ENCODE peak calls at places on chromosomes 4 and X, in four cellular contexts. V is tibial nerve, K is thoracic aorta, D is neural progenitor cell. N is an unnamed sample.

GRCh38 chr4:177190995-177191568 is 118.6 kb upstream of the NEIL3 start:
- DNase-seq in K (no peak), V (no peak), D (no peak), N (no peak)

GRCh38 chr4:28686618-28687017 is 1826.0 kb downstream of the STIM2 start:
- DNase-seq in K (no peak), V (no peak), D (peak), N (no peak)

GRCh38 chrX:155242300-155242699 is 22.0 kb downstream of the RAB39B start:
- DNase-seq in D (peak), V (no peak), K (no peak), N (no peak)

GRCh38 chr4:62023633-62024032 is 823.5 kb downstream of the ADGRL3 start:
- DNase-seq in K (no peak), D (no peak), V (no peak), N (no peak)

GRCh38 chr4:98828801-98829200 is 100.1 kb downstream of the EIF4E start:
- DNase-seq in V (no peak), D (peak), K (no peak), N (no peak)

GRCh38 chrX:46268429-46268828 is 276.8 kb downstream of the ZNF674 start:
- DNase-seq in K (no peak), D (no peak), V (no peak), N (peak)

GRCh38 chr4:8608714-8609391 is 16.3 kb downstream of the CPZ start:
- DNase-seq in D (no peak), K (no peak), V (no peak), N (no peak)

GRCh38 chr4:5707366-5708133 is 809 bp downstream of the EVC2 start:
- DNase-seq in D (no peak), K (no peak), V (no peak), N (no peak)

GRCh38 chr4:177404342-177404741 is 37.9 kb downstream of the AGA start:
- DNase-seq in D (no peak), K (no peak), V (no peak), N (no peak)

GRCh38 chr4:188989371-188989770 is 850.1 kb downstream of the TRIML1 start:
- DNase-seq in K (no peak), D (no peak), V (no peak), N (peak)

GRCh38 chr4:139018501-139018900 is 2.9 kb downstream of the NOCT start:
- DNase-seq in V (no peak), D (no peak), K (no peak), N (no peak)

GRCh38 chr4:119735136-119735770 is 106.6 kb upstream of the PDE5A start:
- DNase-seq in V (no peak), K (no peak), D (no peak), N (no peak)

GRCh38 chrX:69615779-69616519 is at the start of gene EDA:
- DNase-seq in V (peak), K (peak), D (peak), N (peak)

GRCh38 chr4:170671171-170671570 is 581.4 kb upstream of the AADAT start:
- DNase-seq in D (no peak), K (no peak), V (no peak), N (no peak)

GRCh38 chr4:73872331-73873108 is 3.3 kb downstream of the CXCL1 start:
- DNase-seq in D (no peak), K (no peak), V (no peak), N (no peak)

GRCh38 chr4:87005690-87006461 is 71.1 kb downstream of the AFF1 start:
- DNase-seq in K (no peak), D (peak), V (no peak), N (no peak)

GRCh38 chr4:125346616-125347015 is 31.9 kb downstream of the FAT4 start:
- DNase-seq in V (no peak), D (peak), K (no peak), N (no peak)

GRCh38 chrX:40083120-40083978 is 14.4 kb downstream of the BCOR start:
- DNase-seq in V (no peak), D (peak), K (no peak), N (no peak)

GRCh38 chrX:44542567-44543325 is at the start of gene FUNDC1:
- DNase-seq in V (peak), K (peak), D (peak), N (peak)

GRCh38 chrX:46666831-46667230 is 92.1 kb downstream of the SLC9A7 start:
- DNase-seq in D (no peak), K (no peak), V (no peak), N (no peak)

GRCh38 chrX:151789179-151789800 is 54.7 kb downstream of the CNGA2 start:
- DNase-seq in D (no peak), K (peak), V (peak), N (no peak)

GRCh38 chrX:46433892-46434291 is 111.3 kb downstream of the ZNF674 start:
- DNase-seq in K (no peak), D (no peak), V (no peak), N (no peak)

GRCh38 chr4:105061136-105061696 is 85.5 kb upstream of the TET2 start:
- DNase-seq in K (no peak), V (no peak), D (peak), N (peak)

GRCh38 chrX:15737188-15737956 is 698 bp upstream of the CA5B start:
- DNase-seq in V (no peak), K (no peak), D (no peak), N (no peak)

GRCh38 chrX:29431895-29432294 is 783.5 kb upstream of the MAGEB2 start:
- DNase-seq in K (no peak), V (no peak), D (no peak), N (peak)

GRCh38 chr4:79964020-79964714 is 108.9 kb downstream of the ANTXR2 start:
- DNase-seq in V (no peak), K (no peak), D (no peak), N (no peak)

GRCh38 chr4:184205243-184205642 is 12.4 kb downstream of the ENPP6 start:
- DNase-seq in K (no peak), V (no peak), D (no peak), N (no peak)

GRCh38 chrX:71910526-71911022 is at the start of gene NHSL2:
- DNase-seq in V (no peak), K (no peak), D (peak), N (no peak)

GRCh38 chrX:10697552-10697951 is 77.2 kb upstream of the MID1 start:
- DNase-seq in V (no peak), K (no peak), D (no peak), N (no peak)

GRCh38 chr4:74543983-74544382 is 99.0 kb downstream of the AREG start:
- DNase-seq in D (no peak), V (no peak), K (no peak), N (no peak)

GRCh38 chr4:16123356-16124084 is 39.7 kb upstream of the PROM1 start:
- DNase-seq in K (no peak), D (peak), V (no peak), N (no peak)

GRCh38 chrX:110428144-110428543 is 69.5 kb downstream of the RTL9 start:
- DNase-seq in D (no peak), V (no peak), K (no peak), N (no peak)

GRCh38 chrX:116806288-116806802 is 343.6 kb upstream of the CT83 start:
- DNase-seq in K (no peak), V (no peak), D (no peak), N (no peak)

GRCh38 chr4:16079046-16079445 is 4.8 kb downstream of the PROM1 start:
- DNase-seq in V (no peak), K (no peak), D (no peak), N (no peak)

GRCh38 chr4:1053080-1053661 is 41.7 kb downstream of the FGFRL1 start:
- DNase-seq in K (no peak), D (peak), V (no peak), N (no peak)

GRCh38 chr4:140130677-140131076 is 23.3 kb downstream of the MAML3 start:
- DNase-seq in V (no peak), K (no peak), D (no peak), N (peak)
- H3K27ac ChIP-seq in V (no peak), K (no peak), D (no peak), N (peak)

GRCh38 chr4:140047017-140047640 is 106.9 kb downstream of the MAML3 start:
- DNase-seq in V (no peak), D (peak), K (peak), N (peak)
- H3K27ac ChIP-seq in V (no peak), D (peak), K (peak), N (peak)

GRCh38 chr4:54543088-54543795 is 114.5 kb upstream of the KIT start:
- DNase-seq in D (no peak), K (no peak), V (no peak), N (peak)

GRCh38 chr4:54542540-54543041 is 115.2 kb upstream of the KIT start:
- DNase-seq in V (no peak), K (no peak), D (peak), N (no peak)

GRCh38 chr4:54540931-54541330 is 116.8 kb upstream of the KIT start:
- DNase-seq in D (no peak), V (no peak), K (no peak), N (no peak)

GRCh38 chr4:54542119-54542438 is 115.7 kb upstream of the KIT start:
- DNase-seq in V (no peak), D (no peak), K (no peak), N (no peak)

DNA sequence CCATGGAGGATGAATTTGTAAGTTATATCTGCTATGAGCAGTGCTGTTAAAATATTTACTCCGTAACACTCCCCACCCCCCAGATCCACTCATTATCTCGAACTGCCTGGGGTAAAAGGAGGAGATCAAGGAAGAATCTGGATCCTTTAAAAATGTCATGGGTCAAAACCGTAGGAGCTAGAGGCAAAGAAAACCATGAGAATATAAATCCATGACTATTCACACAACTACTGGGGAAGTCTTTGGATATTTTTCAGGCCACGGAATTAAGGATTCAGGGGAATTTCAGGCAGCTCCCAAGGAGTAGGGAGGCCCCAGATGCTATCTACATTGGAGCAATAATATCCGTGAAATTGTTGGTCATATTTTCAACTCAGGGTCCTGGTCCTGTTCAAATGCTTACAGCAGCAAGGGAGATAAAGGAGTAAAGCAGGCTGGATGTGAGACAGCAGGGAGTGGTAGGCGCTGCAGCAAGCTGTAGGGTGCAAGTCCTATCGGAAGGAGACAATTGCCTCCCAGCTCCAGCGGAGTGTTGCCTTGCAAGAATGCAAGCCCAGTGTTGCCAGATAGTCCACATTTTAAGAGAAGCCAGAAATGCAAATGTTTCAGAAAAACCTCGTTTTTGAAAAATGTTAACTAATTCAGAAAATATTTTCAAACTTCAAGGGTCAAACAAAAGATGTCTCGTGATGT is 116.2 kb upstream of the KIT start:
- DNase-seq in D (peak), K (no peak), V (no peak), N (no peak)
- H3K27ac ChIP-seq in D (no peak), K (no peak), V (no peak), N (no peak)

DNA sequence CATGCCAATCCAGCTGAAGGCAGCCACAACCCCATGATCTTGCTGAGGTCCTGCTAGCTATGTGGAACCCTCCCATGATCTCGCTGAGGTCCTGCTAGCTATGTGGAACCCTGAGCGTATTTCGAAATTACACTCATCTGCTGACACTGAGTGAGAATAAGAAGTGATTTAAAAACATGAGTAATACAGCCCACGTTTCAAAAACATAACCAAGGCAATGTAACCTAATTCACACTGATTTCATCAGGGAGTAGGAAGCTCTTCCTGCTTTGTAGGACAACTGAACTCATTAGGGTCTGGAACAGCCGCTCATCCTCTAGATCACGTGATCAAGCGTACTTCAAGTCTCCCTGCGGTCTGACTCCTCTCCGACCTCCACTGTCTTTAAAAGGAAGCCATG is 137.9 kb downstream of the NSUN7 start:
- DNase-seq in K (no peak), D (no peak), V (peak), N (no peak)
- H3K27ac ChIP-seq in K (no peak), D (no peak), V (no peak), N (no peak)

DNA sequence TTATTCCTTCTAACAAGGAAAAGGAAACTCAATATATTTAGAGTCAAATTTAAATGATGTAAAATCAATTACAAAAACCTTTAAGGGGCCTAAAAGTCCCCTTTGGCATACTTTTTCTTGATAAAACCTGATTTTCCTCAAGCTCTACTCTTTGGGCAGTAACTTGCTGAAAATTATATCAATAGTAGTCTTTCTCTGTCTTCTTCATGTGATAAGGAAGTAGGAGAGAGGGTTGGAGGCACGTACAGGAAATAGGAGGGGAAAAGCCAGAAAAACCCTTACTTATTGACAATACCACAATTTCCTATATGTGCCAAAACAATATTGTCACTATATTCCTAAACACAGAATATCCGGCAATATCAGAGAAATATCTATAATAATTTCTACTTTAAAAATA is 9.6 kb downstream of the RHOH start:
- DNase-seq in K (no peak), V (no peak), D (no peak), N (no peak)
- H3K27ac ChIP-seq in K (no peak), V (peak), D (no peak), N (no peak)

DNA sequence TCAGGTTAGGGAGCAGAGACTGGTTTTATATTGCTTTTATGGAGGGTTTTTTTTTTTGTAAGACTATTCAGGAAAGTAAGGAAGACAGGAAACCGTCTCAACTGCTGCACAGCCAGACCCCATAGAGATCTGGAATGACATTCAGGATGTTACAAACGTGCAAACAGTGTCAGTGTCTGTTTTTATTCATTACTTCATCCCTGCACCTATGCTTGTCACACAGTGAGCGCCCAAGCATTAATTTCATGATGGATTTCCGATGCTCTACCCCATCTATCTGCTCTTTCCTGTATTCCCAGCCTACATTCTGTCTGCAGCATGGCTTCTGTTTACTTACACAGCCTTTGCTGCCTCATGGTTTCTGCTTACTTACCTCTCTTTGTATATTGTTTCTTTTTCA is 53.2 kb downstream of the SEPTIN11 start:
- DNase-seq in V (no peak), D (no peak), K (no peak), N (no peak)
- H3K27ac ChIP-seq in V (no peak), D (peak), K (no peak), N (no peak)

DNA sequence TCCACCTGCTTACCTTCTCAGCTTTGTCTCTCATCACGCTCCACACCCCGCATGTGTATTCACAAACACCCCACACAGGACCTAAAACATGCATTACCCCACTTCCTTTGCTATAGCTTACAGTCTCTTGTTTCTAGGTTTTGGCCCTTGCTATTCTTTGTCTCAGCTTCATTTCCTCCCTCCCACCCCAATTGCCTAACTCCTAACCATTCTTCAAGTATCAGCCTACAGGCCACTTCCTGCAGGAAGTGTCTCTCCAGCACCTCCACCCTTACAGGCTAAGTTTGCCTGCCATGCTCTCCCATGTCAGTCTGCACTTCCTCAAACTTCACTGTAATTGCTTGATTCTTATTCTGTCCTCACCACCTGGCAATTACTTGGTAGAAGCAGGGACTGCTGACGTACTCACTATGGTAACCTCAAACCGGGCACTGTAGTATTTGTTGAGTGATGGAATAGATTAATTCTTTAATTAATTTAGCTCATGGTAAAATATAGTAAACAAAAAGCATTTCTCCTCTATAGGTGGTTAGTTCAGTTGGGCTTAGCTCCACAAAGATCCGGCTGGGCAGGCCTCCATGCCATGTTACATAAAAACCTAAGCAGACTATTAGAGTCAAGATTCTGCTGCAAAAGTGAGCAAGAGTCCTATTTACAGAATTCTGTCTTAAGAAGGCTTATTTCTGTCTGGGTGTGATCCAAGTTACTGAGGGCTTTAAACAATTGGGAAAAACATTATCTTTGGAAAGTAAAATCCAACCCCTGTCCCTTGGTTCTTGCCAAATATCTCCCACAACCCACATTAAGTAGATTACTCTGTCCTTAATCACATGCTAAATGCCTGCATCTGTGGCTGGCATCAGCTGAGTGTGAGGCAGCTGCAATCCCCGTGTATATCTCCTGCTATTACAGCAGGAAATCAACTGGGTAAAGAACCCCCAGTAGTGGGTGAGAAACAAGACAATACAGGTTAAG is 124.7 kb upstream of the CPEB2 start:
- DNase-seq in V (no peak), D (no peak), K (no peak), N (no peak)
- H3K27ac ChIP-seq in V (no peak), D (no peak), K (no peak), N (peak)

GRCh38 chrX:103063918-103064434 is at the start of gene BEX1:
- DNase-seq in D (peak), V (no peak), K (no peak), N (no peak)
- H3K27ac ChIP-seq in D (no peak), V (no peak), K (no peak), N (no peak)